ENCODE peak calls at places on chromosomes 11 and 22, in four cellular contexts. O, H, D and Y are unnamed samples.

GRCh38 chr11:71204748-71205664 is 47.4 kb downstream of the SHANK2 start:
- DNase-seq in D (no peak), O (no peak), H (no peak), Y (no peak)

GRCh38 chr11:128886401-128887119 is 4.6 kb upstream of the KCNJ5 start:
- DNase-seq in O (peak; percentile 24), D (no peak), H (no peak), Y (no peak)

GRCh38 chr11:42906226-42906625 is 405.6 kb upstream of the API5 start:
- DNase-seq in H (no peak), O (no peak), D (no peak), Y (no peak)

GRCh38 chr22:34620832-34621231 is 445.1 kb upstream of the ISX start:
- DNase-seq in H (no peak), O (no peak), D (no peak), Y (no peak)

GRCh38 chr11:28072321-28072720 is 35.6 kb downstream of the KIF18A start:
- DNase-seq in O (no peak), H (no peak), D (no peak), Y (no peak)

GRCh38 chr11:66388746-66389386 is 17.3 kb upstream of the SLC29A2 start:
- DNase-seq in D (peak; percentile 54), H (peak; percentile 89), O (peak; percentile 80), Y (peak; percentile 78)

GRCh38 chr22:29478326-29479276 is 1.4 kb upstream of the NEFH start:
- DNase-seq in D (peak; percentile 56), H (peak; percentile 61), O (peak; percentile 18), Y (no peak)

GRCh38 chr11:63804259-63804658 is 9.0 kb upstream of the SPINDOC start:
- DNase-seq in D (no peak), O (no peak), H (no peak), Y (no peak)

GRCh38 chr11:86617502-86617901 is 54.9 kb downstream of the ME3 start:
- DNase-seq in H (no peak), O (no peak), D (no peak), Y (no peak)

GRCh38 chr11:68946416-68947090 is 34.2 kb downstream of the MRGPRD start:
- DNase-seq in O (peak; percentile 33), H (no peak), D (no peak), Y (no peak)

GRCh38 chr11:75720639-75721038 is 3.0 kb downstream of the MOGAT2 start:
- DNase-seq in O (no peak), D (no peak), H (no peak), Y (no peak)

GRCh38 chr11:47667555-47667954 is 25.2 kb upstream of the MTCH2 start:
- DNase-seq in H (no peak), O (no peak), D (no peak), Y (no peak)

GRCh38 chr22:32339190-32340012 is 18.3 kb upstream of the RFPL3 start:
- DNase-seq in D (no peak), H (no peak), O (no peak), Y (no peak)

GRCh38 chr11:103491777-103492176 is 382.6 kb downstream of the DYNC2H1 start:
- DNase-seq in D (no peak), H (peak; percentile 19), O (peak; percentile 6), Y (no peak)

GRCh38 chr11:31237819-31238771 is 131.4 kb downstream of the DCDC1 start:
- DNase-seq in H (peak; percentile 17), D (no peak), O (peak; percentile 18), Y (no peak)

GRCh38 chr22:45600791-45601730 is 70.6 kb upstream of the ATXN10 start:
- DNase-seq in H (no peak), D (no peak), O (no peak), Y (no peak)

GRCh38 chr11:112454841-112455240 is 194.2 kb upstream of the PLET1 start:
- DNase-seq in D (no peak), H (no peak), O (no peak), Y (no peak)

GRCh38 chr11:75468534-75469340 is 35.7 kb upstream of the KLHL35 start:
- DNase-seq in H (no peak), D (peak; percentile 73), O (no peak), Y (no peak)

GRCh38 chr11:14267861-14268635 is 90.9 kb downstream of the RRAS2 start:
- DNase-seq in O (no peak), H (no peak), D (no peak), Y (no peak)

GRCh38 chr22:45777046-45777851 is 105.6 kb downstream of the ATXN10 start:
- DNase-seq in H (no peak), O (peak; percentile 81), D (no peak), Y (no peak)

GRCh38 chr11:74678591-74679512 is 52.4 kb downstream of the CHRDL2 start:
- DNase-seq in O (no peak), D (peak; percentile 46), H (no peak), Y (no peak)

GRCh38 chr11:62542750-62543567 is 3.6 kb downstream of the AHNAK start:
- DNase-seq in O (peak; percentile 82), H (peak; percentile 90), D (peak; percentile 87), Y (no peak)

GRCh38 chr22:37204045-37204655 is 8.1 kb downstream of the SSTR3 start:
- DNase-seq in D (no peak), O (no peak), H (no peak), Y (no peak)

GRCh38 chr11:34214961-34215805 is 109.8 kb downstream of the NAT10 start:
- DNase-seq in H (no peak), D (no peak), O (peak; percentile 64), Y (no peak)

GRCh38 chr11:64084146-64084961 is 48.6 kb downstream of the FLRT1 start:
- DNase-seq in D (no peak), H (no peak), O (no peak), Y (no peak)

GRCh38 chr11:92892769-92893168 is 76.7 kb upstream of the MTNR1B start:
- DNase-seq in H (no peak), O (no peak), D (no peak), Y (no peak)

GRCh38 chr11:131447898-131448297 is 77.5 kb downstream of the NTM start:
- DNase-seq in H (no peak), D (no peak), O (no peak), Y (no peak)

GRCh38 chr11:126284829-126285228 is 1.9 kb downstream of the TIRAP start:
- DNase-seq in D (no peak), H (no peak), O (peak; percentile 48), Y (peak; percentile 61)

GRCh38 chr22:37357471-37357870 is 69.8 kb downstream of the ELFN2 start:
- DNase-seq in H (no peak), O (no peak), D (no peak), Y (no peak)

GRCh38 chr22:50173221-50173982 is 2.9 kb downstream of the PANX2 start:
- DNase-seq in D (no peak), H (no peak), O (no peak), Y (no peak)

GRCh38 chr11:107545101-107545514 is 20.4 kb downstream of the ALKBH8 start:
- DNase-seq in D (no peak), O (no peak), H (no peak), Y (no peak)

GRCh38 chr11:133713406-133713805 is 131.9 kb downstream of the SPATA19 start:
- DNase-seq in H (no peak), D (no peak), O (no peak), Y (no peak)

GRCh38 chr11:4035985-4036384 is 58.6 kb upstream of the RRM1 start:
- DNase-seq in O (no peak), D (no peak), H (no peak), Y (no peak)

GRCh38 chr11:4038973-4039372 is 55.6 kb upstream of the RRM1 start:
- DNase-seq in H (no peak), O (no peak), D (no peak), Y (no peak)

GRCh38 chr11:4041731-4042391 is 52.7 kb upstream of the RRM1 start:
- DNase-seq in D (no peak), H (no peak), O (no peak), Y (no peak)

GRCh38 chr11:4044971-4045646 is 49.5 kb upstream of the RRM1 start:
- DNase-seq in O (no peak), H (no peak), D (no peak), Y (peak; percentile 33)

DNA sequence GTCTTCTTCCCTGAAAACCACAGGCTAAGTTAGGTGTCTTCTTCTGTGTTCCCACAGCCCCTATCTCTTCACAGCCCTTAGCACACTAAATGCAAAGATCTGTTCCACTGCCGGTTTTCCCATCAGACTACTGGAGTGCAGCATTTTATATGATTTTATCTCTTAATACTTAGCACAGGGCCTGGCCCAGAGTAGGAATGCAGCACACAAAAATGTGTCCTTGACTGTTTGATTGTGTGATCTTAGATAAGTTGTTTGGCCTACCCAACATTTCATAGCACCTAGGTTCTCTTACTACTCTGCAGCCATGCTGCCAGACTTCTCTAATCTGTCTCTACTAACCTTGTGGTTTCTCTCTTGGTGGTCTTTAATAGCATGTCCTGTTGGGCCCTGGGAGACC is 54.1 kb upstream of the RRM1 start:
- DNase-seq in H (no peak), O (no peak), D (no peak), Y (no peak)
- TF ChIP-seq NR3C1 in H (no peak), O (no peak), D (no peak), Y (no peak)

GRCh38 chr11:1743587-1744136 is 6.7 kb downstream of the IFITM10 start:
- DNase-seq in H (no peak), D (no peak), O (no peak), Y (no peak)
- TF ChIP-seq NR3C1 in H (no peak), D (no peak), O (no peak), Y (no peak)

DNA sequence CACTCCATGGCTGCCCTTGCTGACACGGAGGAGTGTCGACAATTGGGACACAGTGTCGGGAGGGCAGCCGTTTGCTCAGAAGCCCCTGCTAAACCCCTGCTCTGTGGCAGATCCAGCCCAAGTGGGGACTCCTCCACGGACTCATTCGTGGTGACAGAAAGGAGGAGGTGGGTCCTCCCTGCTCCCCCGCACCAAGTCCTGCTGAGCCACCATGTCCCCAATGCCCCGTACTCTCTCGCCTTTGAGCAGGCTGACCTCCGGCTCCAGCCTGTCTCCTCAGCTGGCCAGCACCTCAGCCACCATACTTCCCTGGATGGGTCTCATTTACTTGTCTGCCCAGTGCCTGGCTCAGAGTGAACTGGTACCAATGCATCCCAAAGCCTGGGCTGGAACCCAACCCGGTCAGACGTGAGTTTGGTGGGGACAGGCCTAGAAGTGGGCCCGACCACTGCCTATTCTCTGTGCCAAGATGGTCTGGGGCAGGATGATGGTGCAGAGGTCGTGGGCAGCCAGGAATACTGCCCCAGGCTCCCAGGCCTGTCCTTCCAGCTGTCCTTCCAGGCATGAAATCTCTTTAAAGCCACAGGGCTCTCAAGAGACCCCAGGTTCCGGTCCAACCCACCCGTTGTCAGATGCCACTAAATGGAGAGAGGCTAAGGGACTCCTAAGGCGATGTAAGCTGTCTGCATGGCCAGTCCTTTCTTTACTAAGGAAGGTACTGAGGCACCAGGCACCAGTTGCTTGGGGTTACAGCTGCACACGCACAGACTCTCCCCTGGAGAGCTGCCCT is 4.3 kb downstream of the CBX6 start:
- DNase-seq in O (no peak), D (no peak), H (no peak), Y (no peak)
- TF ChIP-seq NR3C1 in O (no peak), D (no peak), H (no peak), Y (no peak)

DNA sequence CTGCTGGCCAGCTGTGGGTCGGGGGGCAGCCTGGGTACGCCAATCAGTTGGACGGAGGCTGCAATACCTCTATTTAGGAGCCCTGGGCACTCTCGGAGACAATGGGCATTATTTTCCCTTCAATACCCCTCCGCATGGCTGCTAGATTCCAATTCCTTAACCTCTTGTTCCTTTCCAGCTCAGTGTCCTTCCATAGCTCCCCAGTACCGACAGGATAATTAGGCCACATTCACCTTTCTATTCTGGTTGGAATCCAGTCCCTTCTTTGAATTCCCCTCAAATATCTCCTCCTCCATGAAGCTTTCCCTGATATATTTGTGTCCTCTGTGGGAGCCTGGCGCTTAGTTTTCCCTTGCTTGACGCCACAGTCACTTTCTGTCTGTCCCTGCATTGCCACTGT is 4.2 kb upstream of the BIK start:
- DNase-seq in O (no peak), H (no peak), D (no peak), Y (no peak)
- TF ChIP-seq NR3C1 in O (no peak), H (no peak), D (no peak), Y (no peak)

GRCh38 chr11:121767433-121767832 is 314.7 kb upstream of the SORL1-AS1 start:
- DNase-seq in D (no peak), O (no peak), H (no peak), Y (no peak)
- TF ChIP-seq NR3C1 in D (no peak), O (no peak), H (no peak), Y (no peak)

GRCh38 chr22:41308544-41308947 is 7.2 kb downstream of the ZC3H7B start:
- DNase-seq in O (no peak), H (no peak), D (no peak), Y (peak; percentile 91)
- TF ChIP-seq NR3C1 in O (no peak), H (no peak), D (no peak), Y (no peak)